ENCODE peak calls at places on chromosomes 6 and 20, in five cellular contexts. K is endodermal cell, O is DND-41, G is ovary, J is hepatocyte. U is an unnamed sample.

GRCh38 chr20:44714701-44715494 is at the start of gene CCN5:
- DNase-seq in J (peak; percentile 70), K (no peak), O (no peak), G (peak; percentile 95), U (no peak)

GRCh38 chr6:118876814-118877213 is 17.1 kb upstream of the ASF1A start:
- DNase-seq in O (no peak), K (no peak), G (no peak), J (no peak), U (no peak)

GRCh38 chr20:1422756-1423155 is 29.9 kb upstream of the FKBP1A start:
- DNase-seq in K (no peak), G (no peak), J (no peak), O (no peak), U (no peak)

GRCh38 chr6:63516186-63516944 is 55.9 kb upstream of the LOC128125822 start:
- DNase-seq in G (no peak), K (no peak), J (no peak), O (no peak), U (no peak)

GRCh38 chr20:31440012-31440659 is at the start of gene DEFB123:
- DNase-seq in K (peak; percentile 52), J (no peak), G (no peak), O (peak; percentile 19), U (no peak)

GRCh38 chr6:169969372-169970099 is 218.1 kb downstream of the ERMARD start:
- DNase-seq in O (no peak), G (peak; percentile 7), J (no peak), K (peak; percentile 26), U (no peak)

GRCh38 chr20:35317416-35317815 is 25.2 kb upstream of the FAM83C start:
- DNase-seq in J (no peak), K (no peak), G (no peak), O (no peak), U (no peak)

GRCh38 chr20:4443016-4443415 is 278.7 kb upstream of the PRND start:
- DNase-seq in O (no peak), J (no peak), K (no peak), G (no peak), U (peak; percentile 55)

GRCh38 chr6:89081423-89082322 is 1.1 kb downstream of the PNRC1 start:
- DNase-seq in J (peak; percentile 100), G (peak; percentile 100), K (peak; percentile 96), O (peak; percentile 97), U (peak; percentile 97)

GRCh38 chr6:89082439-89082838 is 1.9 kb downstream of the PNRC1 start:
- DNase-seq in O (no peak), J (peak; percentile 32), G (no peak), K (no peak), U (no peak)

GRCh38 chr6:89080281-89081128 is at the start of gene PNRC1:
- DNase-seq in K (peak; percentile 100), J (peak; percentile 100), G (peak; percentile 100), O (peak; percentile 100), U (peak; percentile 100)

GRCh38 chr6:89081129-89081422 is 525 bp downstream of the PNRC1 start:
- DNase-seq in O (no peak), J (no peak), K (no peak), G (no peak), U (no peak)

GRCh38 chr6:89079611-89080213 is 839 bp upstream of the PNRC1 start:
- DNase-seq in G (peak; percentile 55), J (peak; percentile 69), K (peak; percentile 62), O (peak; percentile 67), U (no peak)
- H3K27ac ChIP-seq in G (peak overlapping the region; percentile 100), J (peak overlapping the region; percentile 97), K (peak overlapping the region; percentile 67), O (peak overlapping the region; percentile 76), U (peak overlapping the region; percentile 98)

GRCh38 chr20:49846206-49846807 is 33.7 kb downstream of the SLC9A8 start:
- DNase-seq in J (peak; percentile 73), O (peak; percentile 71), G (no peak), K (peak; percentile 76), U (peak; percentile 54)
- TF ChIP-seq CTCF in J (peak; percentile 72), O (peak; percentile 74), G (peak; percentile 60), K (peak; percentile 88), U (peak; percentile 45)

DNA sequence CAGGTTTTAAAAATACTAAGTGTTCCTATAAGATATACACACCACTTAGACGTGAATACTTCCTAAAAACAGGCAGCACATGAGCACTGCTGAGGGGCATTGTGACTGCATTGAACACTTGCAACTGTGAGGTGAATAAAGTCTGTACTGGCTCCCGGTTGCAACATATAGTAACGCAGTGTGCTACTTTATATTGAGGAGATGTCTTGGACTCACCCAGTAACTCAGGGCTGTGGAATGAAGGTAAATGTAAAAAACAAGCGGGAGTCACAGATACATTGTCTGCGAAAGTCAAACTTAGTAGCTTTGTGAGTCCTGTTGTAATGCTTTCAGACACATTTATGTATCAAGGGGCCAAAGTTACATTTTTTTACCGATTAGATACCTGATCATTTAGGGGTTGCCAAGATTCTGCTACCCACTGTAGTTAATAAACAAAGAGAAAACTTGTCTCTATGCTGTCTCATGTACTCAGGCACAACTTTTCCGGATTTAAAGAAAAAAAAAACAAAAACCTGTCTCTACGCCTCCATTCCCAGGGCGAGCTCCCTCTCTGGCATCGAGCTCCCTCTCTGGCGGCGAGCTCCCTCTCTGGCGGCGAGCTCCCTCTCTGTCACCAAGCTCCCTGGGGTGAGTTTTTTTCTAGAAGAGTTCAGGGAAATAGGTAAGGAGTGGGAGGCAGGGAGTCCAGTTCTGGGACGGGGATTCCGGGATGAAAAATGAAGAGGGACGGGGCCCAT is 16.8 kb upstream of the HLA-A start:
- DNase-seq in J (no peak), G (peak; percentile 51), K (no peak), O (no peak), U (no peak)
- H3K4me3 ChIP-seq in J (no peak overlapping the region), G (no peak overlapping the region), K (no peak overlapping the region), O (no peak overlapping the region), U (no peak overlapping the region)

DNA sequence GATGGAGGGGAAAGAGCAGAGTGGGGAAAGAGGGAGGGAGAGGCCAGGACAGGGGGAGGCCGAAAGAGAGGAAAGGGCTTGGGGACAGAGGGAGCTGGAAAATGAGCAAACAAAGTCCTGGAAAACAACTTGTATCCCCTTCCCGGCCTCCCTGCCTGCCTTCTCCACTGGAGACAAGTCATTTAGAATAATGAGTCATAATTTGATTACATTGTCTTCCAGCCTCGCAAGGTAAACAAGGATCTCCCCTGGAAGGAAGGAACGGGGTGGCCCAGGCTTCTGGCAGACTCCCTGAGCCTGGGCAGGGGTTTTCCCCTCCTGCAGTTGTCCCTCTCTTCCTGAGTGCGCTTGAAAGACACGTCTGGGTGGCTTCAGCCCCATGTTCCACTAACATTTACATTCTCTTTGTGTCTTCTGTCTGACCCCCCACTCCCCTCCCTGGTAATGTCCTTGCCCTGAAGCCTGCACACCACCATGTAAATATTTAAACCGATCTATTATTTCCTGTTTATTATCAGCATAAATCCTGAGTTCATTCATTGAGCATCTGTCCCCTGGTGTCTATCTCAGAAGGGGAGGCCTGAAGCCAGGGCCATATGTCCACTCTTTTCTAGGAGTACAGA is 12.1 kb upstream of the MRPS18A start:
- DNase-seq in J (peak; percentile 80), O (no peak), G (no peak), K (peak; percentile 77), U (peak; percentile 53)
- H3K27ac ChIP-seq in J (peak overlapping the region; percentile 93), O (no peak overlapping the region), G (no peak overlapping the region), K (peak overlapping the region; percentile 47), U (peak overlapping the region; percentile 73)

GRCh38 chr6:158662607-158663464 is 13.0 kb downstream of the SYTL3 start:
- DNase-seq in O (no peak), J (no peak), G (peak; percentile 46), K (no peak), U (no peak)

GRCh38 chr6:158665332-158665731 is 15.5 kb downstream of the SYTL3 start:
- DNase-seq in O (no peak), G (no peak), K (peak; percentile 32), J (no peak), U (no peak)

GRCh38 chr6:158663465-158664167 is 13.8 kb downstream of the SYTL3 start:
- DNase-seq in O (no peak), K (no peak), G (no peak), J (no peak), U (no peak)

GRCh38 chr6:158660331-158660730 is 10.5 kb downstream of the SYTL3 start:
- DNase-seq in K (peak; percentile 75), J (peak; percentile 71), G (no peak), O (peak; percentile 42), U (peak; percentile 53)

DNA sequence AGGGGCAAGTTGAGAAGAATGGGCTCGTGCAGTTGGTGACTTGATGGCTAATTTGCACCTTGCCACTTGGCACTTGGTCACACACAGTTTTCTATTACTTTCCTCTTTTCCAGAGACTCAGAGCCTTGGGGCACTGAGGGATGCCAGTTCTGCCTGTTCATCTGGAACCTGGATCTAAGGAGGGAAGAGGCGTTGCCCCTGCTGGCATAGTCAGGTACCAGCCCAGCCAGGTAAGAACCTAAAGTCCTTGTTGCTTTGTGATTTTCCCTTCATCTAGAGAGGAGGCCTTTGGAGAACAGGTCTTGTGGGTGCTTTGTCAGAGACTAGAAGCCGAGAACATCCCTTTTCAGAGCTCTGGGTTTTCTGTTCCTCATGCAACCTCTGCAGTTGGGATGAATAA is 11.3 kb downstream of the SYTL3 start:
- DNase-seq in J (no peak), O (no peak), K (no peak), G (no peak), U (no peak)
- TF ChIP-seq CTCF in J (no peak), O (no peak), K (peak; percentile 61), G (no peak), U (peak; percentile 10)

DNA sequence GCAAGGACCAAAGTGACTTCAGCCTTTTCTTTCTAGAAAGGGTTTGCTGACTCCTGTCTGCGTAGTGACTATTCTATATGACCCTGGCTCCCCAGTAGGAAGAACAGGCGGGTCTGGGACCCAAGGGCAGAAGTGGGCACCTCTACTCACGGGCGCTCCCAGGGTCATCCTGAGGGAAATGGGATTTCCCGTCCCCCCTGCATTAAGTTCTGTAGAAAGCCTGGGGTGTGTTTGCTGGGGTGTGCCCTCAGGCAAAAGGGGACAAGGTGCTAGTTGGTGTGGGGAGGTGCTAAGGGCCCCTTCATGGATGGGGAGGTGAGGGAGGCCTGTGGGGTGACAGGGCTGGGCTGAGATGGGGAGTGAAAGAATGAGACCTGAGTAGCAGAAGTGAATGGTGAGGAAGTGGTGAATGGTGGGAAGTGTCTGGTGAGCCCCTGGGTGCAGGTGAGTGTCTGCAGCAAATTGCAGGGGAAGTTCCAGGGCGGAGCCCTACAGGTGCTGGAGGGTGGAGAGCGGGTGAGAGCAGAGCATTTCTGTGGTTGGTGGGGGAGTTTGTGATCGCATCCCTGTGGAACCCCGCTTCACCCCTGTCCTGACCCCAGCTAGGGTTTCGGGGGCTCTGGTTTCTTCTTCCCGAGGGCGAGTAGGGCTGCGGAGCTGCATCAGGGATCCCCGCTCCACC is 21.1 kb downstream of the RAET1L start:
- DNase-seq in O (no peak), G (peak; percentile 14), J (no peak), K (no peak), U (no peak)
- H3K4me3 ChIP-seq in O (peak overlapping the region; percentile 58), G (peak overlapping the region; percentile 54), J (peak overlapping the region; percentile 57), K (peak overlapping the region; percentile 83), U (peak overlapping the region; percentile 69)

DNA sequence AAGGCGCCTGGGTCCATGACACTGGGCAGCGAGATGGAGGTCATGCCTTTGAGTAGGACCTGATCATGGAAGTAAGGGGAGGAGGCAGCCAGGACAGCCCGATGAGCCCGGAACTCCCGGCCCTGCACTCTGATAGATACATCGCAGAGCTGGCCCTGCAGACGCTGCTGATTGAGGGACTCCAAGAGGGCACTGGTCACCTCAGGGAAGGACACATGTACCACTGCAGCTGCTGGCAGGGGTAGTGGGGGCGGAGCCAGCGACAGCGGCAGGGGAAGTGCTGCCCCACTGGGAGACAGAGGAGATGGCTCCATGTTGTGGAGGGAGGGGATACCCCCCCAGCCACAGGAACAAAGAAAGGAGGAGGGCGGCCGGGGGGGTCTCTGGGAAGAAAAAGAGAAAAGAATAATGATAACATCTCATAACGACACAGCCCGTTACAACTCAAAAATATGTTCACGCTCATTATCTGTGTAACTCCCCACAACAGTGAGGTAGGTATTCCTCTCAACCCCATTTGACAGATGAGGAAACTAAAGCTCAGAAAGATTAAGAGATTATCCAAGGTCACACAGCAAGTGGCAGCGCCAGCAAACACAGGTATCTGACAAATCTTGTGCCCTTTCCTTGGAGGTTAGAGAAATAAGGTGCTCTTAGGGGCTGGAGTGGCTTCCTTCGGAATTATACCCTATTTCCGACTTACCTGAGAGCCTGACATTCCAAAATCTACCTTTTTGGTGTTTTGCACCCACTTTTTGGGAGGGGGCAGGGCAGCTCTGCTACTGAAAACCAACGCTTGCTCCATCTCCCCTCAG is 734 bp downstream of the ZBTB22 start:
- DNase-seq in G (peak; percentile 60), K (peak; percentile 49), J (no peak), O (no peak), U (no peak)
- H3K27ac ChIP-seq in G (peak overlapping the region; percentile 81), K (no peak overlapping the region), J (peak overlapping the region; percentile 35), O (peak overlapping the region; percentile 38), U (no peak overlapping the region)